ENCODE peak calls at places on chromosomes 5 and 9, in seven cellular contexts. Q is A673; T is left lung; K is pulmonary artery endothelial cell; O is activated CD4-positive, alpha-beta T cell treated with anti-CD3 and anti-CD28 coated beads, Interleukin-2, amount 50 U/mL, for 48 hours; D is stimulated activated CD4-positive, alpha-beta T cell treated with anti-CD3 and anti-CD28 coated beads, TNF-alpha, amount 100 ng/mL, for 48 hours; F is aorta. W is an unnamed sample.
A peak's percentile ranks its signal among the peaks of the same experiment; 100 is the strongest.

GRCh38 chr5:150649108-150649827 is 8.8 kb downstream of the SYNPO start:
- DNase-seq in F (peak; percentile 90), D (no peak), Q (no peak), K (no peak), T (no peak), O (no peak), W (no peak)

GRCh38 chr9:110712955-110713354 is 44.4 kb downstream of the MUSK start:
- DNase-seq in K (no peak), Q (no peak), T (no peak), O (no peak), F (no peak), D (no peak), W (no peak)

GRCh38 chr5:51997908-51998307 is 614.7 kb downstream of the ISL1 start:
- DNase-seq in T (no peak), K (no peak), F (no peak), O (no peak), Q (peak; percentile 56), D (no peak), W (no peak)

GRCh38 chr5:157608972-157609565 is 33.5 kb upstream of the ADAM19 start:
- DNase-seq in D (no peak), F (no peak), O (no peak), T (no peak), Q (peak; percentile 15), K (no peak), W (no peak)

GRCh38 chr9:28396058-28396457 is 822.8 kb upstream of the C9orf72 start:
- DNase-seq in K (no peak), D (no peak), F (no peak), O (no peak), T (no peak), Q (no peak), W (no peak)

GRCh38 chr5:153079396-153079795 is 411.1 kb upstream of the GRIA1 start:
- DNase-seq in K (no peak), T (no peak), D (no peak), F (no peak), Q (no peak), O (no peak), W (no peak)

GRCh38 chr9:109781541-109782197 is 1.7 kb downstream of the PALM2AKAP2 start:
- DNase-seq in O (no peak), Q (no peak), K (no peak), D (no peak), F (no peak), T (no peak), W (no peak)

GRCh38 chr5:179368016-179368805 is 22.9 kb upstream of the ADAMTS2 start:
- DNase-seq in T (no peak), K (no peak), O (no peak), F (peak; percentile 73), D (no peak), Q (no peak), W (peak; percentile 40)

GRCh38 chr5:132354381-132354780 is 15.1 kb upstream of the SLC22A5 start:
- DNase-seq in Q (no peak), T (peak; percentile 49), F (no peak), O (no peak), D (no peak), K (no peak), W (no peak)

W was measured in lower lobe of right lung.